ENCODE peak calls at places on chromosomes 16 and 17, in six cellular contexts. One of them, this sample, is unnamed.

GRCh38 chr17:51850206-51850605 is 308.3 kb downstream of the CA10 start:
- DNase-seq in AG04450: no peak
- DNase-seq in Peyer's patch: no peak
- DNase-seq in PC-9: no peak
- DNase-seq in mammary epithelial cell: no peak
- DNase-seq in cardiac fibroblast: no peak
- DNase-seq in this sample: no peak

GRCh38 chr17:34756670-34757021 is 177.3 kb downstream of the TMEM132E start:
- DNase-seq in mammary epithelial cell: no peak
- DNase-seq in PC-9: no peak
- DNase-seq in AG04450: no peak
- DNase-seq in cardiac fibroblast: no peak
- DNase-seq in Peyer's patch: no peak
- DNase-seq in this sample: no peak

GRCh38 chr16:56919099-56919800 is 12.7 kb upstream of the HERPUD1 start:
- DNase-seq in mammary epithelial cell: peak; percentile 58
- DNase-seq in cardiac fibroblast: no peak
- DNase-seq in Peyer's patch: no peak
- DNase-seq in AG04450: no peak
- DNase-seq in PC-9: peak; percentile 75
- DNase-seq in this sample: peak; percentile 79

GRCh38 chr17:72370819-72371218 is 250.0 kb downstream of the SOX9 start:
- DNase-seq in cardiac fibroblast: peak; percentile 77
- DNase-seq in Peyer's patch: no peak
- DNase-seq in PC-9: peak; percentile 60
- DNase-seq in mammary epithelial cell: peak; percentile 59
- DNase-seq in AG04450: peak; percentile 64
- DNase-seq in this sample: no peak

GRCh38 chr17:31388770-31389672 is 2.5 kb upstream of the RAB11FIP4 start:
- DNase-seq in cardiac fibroblast: peak; percentile 16
- DNase-seq in mammary epithelial cell: no peak
- DNase-seq in Peyer's patch: no peak
- DNase-seq in PC-9: no peak
- DNase-seq in AG04450: no peak
- DNase-seq in this sample: no peak

GRCh38 chr17:34797724-34798123 is 163.5 kb downstream of the CCT6B start:
- DNase-seq in cardiac fibroblast: peak; percentile 14
- DNase-seq in Peyer's patch: no peak
- DNase-seq in PC-9: no peak
- DNase-seq in AG04450: no peak
- DNase-seq in mammary epithelial cell: no peak
- DNase-seq in this sample: no peak

GRCh38 chr16:28040039-28040438 is 23.5 kb downstream of the GSG1L start:
- DNase-seq in AG04450: no peak
- DNase-seq in mammary epithelial cell: no peak
- DNase-seq in Peyer's patch: no peak
- DNase-seq in cardiac fibroblast: no peak
- DNase-seq in PC-9: no peak
- DNase-seq in this sample: no peak

GRCh38 chr17:13940858-13941665 is 128.2 kb upstream of the COX10 start:
- DNase-seq in cardiac fibroblast: peak; percentile 15
- DNase-seq in Peyer's patch: no peak
- DNase-seq in mammary epithelial cell: peak; percentile 35
- DNase-seq in PC-9: no peak
- DNase-seq in AG04450: no peak
- DNase-seq in this sample: no peak

DNA sequence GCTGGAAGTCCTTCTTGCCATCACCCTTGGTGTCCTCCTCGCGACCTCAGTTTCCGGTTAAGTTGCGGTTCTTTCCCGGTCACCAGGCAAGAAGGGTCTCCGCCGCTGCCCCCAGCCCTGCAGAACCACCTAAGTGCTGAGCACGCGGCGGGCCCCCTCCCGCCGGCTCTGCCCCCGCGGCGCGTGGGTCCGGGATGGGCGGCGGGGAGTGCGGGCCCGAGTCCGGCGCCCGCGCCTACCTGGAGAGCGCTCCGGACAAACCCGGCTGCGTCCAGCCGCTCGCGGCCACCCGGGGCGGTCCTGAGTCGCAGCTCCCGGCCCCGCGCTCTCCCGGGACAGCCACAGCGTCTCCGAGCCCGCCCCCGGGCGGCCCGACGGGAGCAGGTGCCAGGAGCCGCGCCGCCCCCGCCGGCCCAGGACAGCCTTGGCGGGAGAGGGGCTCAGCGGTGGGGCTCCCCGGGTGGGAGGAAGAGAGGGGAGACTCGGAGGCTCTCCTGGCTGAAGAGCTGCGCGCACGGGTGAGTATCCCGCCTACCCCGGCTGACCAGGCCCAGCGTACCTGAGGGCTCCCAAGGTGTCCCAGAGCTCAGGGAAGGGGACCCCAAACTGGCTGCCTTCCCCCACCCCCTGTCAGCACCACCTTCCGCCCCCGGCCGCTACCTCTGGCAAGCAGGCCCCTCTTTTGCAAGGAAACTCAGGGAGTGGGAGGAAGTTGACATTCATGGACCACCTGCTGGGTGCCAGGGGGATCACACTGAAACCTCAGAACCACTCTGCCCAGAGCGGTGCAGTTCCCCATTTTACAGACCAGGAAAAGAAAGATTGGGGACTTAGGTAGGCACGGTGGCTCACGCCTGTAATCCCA is 22.2 kb upstream of the C17orf113 start:
- DNase-seq in mammary epithelial cell: no peak
- DNase-seq in PC-9: no peak
- DNase-seq in cardiac fibroblast: no peak
- DNase-seq in Peyer's patch: no peak
- DNase-seq in AG04450: no peak
- DNase-seq in this sample: no peak
- H3K4me3 ChIP-seq in mammary epithelial cell: no peak overlapping the region
- H3K4me3 ChIP-seq in PC-9: no peak overlapping the region
- H3K4me3 ChIP-seq in cardiac fibroblast: peak overlapping the region; percentile 10
- H3K4me3 ChIP-seq in Peyer's patch: peak overlapping the region; percentile 52
- H3K4me3 ChIP-seq in AG04450: no peak overlapping the region
- H3K4me3 ChIP-seq in this sample: no peak overlapping the region

DNA sequence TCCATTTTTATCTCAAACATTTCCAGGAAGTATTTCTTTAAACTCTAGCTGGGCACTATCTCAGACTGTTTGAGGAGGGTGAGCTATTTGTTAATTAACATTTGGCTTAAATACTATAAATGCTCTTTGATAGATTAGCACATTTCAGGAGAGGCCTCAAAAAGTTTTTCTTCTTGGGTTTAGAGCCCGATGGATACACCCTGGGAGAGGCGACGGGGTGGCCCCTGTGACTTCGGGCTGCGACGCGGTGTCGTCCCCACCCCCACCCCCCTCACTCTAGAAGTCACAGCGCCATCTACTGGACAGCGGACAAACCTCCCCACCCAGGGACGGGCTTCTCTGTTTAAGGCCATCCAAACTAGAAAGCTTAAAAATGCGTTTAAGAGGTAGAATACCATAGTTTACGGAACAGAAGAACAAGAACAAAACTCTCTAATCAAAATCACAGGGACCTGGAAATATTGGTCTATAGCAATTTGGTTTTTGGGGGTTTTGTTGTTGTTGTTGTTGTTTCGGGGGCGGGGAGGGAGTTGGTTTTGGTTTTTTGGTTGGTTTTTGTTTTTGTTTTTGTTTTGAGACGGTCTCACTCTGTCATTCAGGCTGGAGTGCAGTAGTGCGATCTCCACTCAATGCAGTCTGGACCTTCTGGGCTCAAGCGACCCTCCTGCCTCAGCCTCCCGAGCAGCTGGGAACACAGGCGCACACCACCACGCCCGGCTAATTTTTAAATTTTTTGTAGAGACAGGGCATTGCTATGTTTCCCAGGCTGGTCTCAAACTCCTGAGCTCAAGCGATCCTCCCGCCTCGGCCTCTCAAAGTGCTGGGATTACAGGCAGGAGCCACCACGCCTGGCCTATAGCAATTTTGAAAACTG is 254.4 kb downstream of the C16orf95 start:
- DNase-seq in Peyer's patch: peak; percentile 72
- DNase-seq in cardiac fibroblast: peak; percentile 78
- DNase-seq in AG04450: no peak
- DNase-seq in mammary epithelial cell: peak; percentile 28
- DNase-seq in PC-9: no peak
- DNase-seq in this sample: no peak
- TF ChIP-seq CTCF in Peyer's patch: no peak
- TF ChIP-seq CTCF in cardiac fibroblast: peak; percentile 85
- TF ChIP-seq CTCF in AG04450: peak; percentile 91
- TF ChIP-seq CTCF in mammary epithelial cell: peak; percentile 70
- TF ChIP-seq CTCF in PC-9: peak; percentile 88
- TF ChIP-seq CTCF in this sample: peak; percentile 78

GRCh38 chr17:36641877-36642845 is 40.8 kb downstream of the MRM1 start:
- DNase-seq in Peyer's patch: no peak
- DNase-seq in cardiac fibroblast: no peak
- DNase-seq in AG04450: no peak
- DNase-seq in mammary epithelial cell: no peak
- DNase-seq in PC-9: no peak
- DNase-seq in this sample: no peak
- H3K4me3 ChIP-seq in Peyer's patch: peak overlapping the region; percentile 18
- H3K4me3 ChIP-seq in cardiac fibroblast: peak overlapping the region; percentile 32
- H3K4me3 ChIP-seq in AG04450: peak overlapping the region; percentile 22
- H3K4me3 ChIP-seq in mammary epithelial cell: peak overlapping the region; percentile 28
- H3K4me3 ChIP-seq in PC-9: no peak overlapping the region
- H3K4me3 ChIP-seq in this sample: peak overlapping the region; percentile 25

GRCh38 chr16:85296859-85297698 is 184.8 kb upstream of the CIBAR2 start:
- DNase-seq in Peyer's patch: peak; percentile 66
- DNase-seq in PC-9: no peak
- DNase-seq in cardiac fibroblast: peak; percentile 36
- DNase-seq in AG04450: no peak
- DNase-seq in mammary epithelial cell: no peak
- DNase-seq in this sample: no peak
- TF ChIP-seq CTCF in Peyer's patch: peak; percentile 50
- TF ChIP-seq CTCF in PC-9: peak; percentile 88
- TF ChIP-seq CTCF in cardiac fibroblast: peak; percentile 85
- TF ChIP-seq CTCF in AG04450: peak; percentile 65
- TF ChIP-seq CTCF in mammary epithelial cell: peak; percentile 62
- TF ChIP-seq CTCF in this sample: peak; percentile 63

DNA sequence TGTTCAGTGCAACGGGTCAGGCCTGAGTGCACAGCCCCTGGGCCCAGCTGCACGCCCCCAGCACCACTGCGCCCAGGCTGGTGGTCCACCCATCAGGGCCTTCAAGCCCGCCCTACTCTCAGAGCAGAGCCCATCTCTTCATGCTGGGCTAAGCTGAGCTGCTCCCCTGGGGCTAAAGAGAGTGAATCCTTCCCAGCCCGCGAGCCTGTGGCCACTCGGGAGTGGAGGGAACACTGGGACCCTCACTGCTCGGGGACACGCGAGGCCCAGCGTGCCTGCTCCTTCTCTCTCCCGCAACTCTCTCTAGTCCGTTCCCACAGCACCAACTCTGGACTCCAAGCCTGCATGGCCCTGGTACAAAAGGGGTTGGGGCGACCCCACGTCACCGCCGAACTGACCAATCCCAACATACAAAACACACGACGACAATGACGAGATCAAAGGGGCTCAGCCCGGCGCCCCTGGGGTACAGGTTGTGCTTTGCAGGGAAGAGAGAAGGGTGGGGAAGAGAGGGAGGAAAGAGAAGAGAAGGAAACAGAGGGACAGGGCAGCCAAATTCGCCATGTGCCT is 4.1 kb upstream of the SIRT7 start:
- DNase-seq in Peyer's patch: no peak
- DNase-seq in cardiac fibroblast: no peak
- DNase-seq in PC-9: no peak
- DNase-seq in AG04450: no peak
- DNase-seq in mammary epithelial cell: no peak
- DNase-seq in this sample: no peak
- H3K4me3 ChIP-seq in Peyer's patch: no peak overlapping the region
- H3K4me3 ChIP-seq in cardiac fibroblast: no peak overlapping the region
- H3K4me3 ChIP-seq in PC-9: no peak overlapping the region
- H3K4me3 ChIP-seq in AG04450: no peak overlapping the region
- H3K4me3 ChIP-seq in mammary epithelial cell: no peak overlapping the region
- H3K4me3 ChIP-seq in this sample: no peak overlapping the region

GRCh38 chr16:2716948-2717347 is 3.1 kb downstream of the PRSS27 start:
- DNase-seq in cardiac fibroblast: no peak
- DNase-seq in PC-9: no peak
- DNase-seq in mammary epithelial cell: no peak
- DNase-seq in AG04450: no peak
- DNase-seq in Peyer's patch: no peak
- DNase-seq in this sample: no peak
- TF ChIP-seq CTCF in cardiac fibroblast: no peak
- TF ChIP-seq CTCF in PC-9: no peak
- TF ChIP-seq CTCF in mammary epithelial cell: no peak
- TF ChIP-seq CTCF in AG04450: no peak
- TF ChIP-seq CTCF in Peyer's patch: no peak
- TF ChIP-seq CTCF in this sample: no peak

DNA sequence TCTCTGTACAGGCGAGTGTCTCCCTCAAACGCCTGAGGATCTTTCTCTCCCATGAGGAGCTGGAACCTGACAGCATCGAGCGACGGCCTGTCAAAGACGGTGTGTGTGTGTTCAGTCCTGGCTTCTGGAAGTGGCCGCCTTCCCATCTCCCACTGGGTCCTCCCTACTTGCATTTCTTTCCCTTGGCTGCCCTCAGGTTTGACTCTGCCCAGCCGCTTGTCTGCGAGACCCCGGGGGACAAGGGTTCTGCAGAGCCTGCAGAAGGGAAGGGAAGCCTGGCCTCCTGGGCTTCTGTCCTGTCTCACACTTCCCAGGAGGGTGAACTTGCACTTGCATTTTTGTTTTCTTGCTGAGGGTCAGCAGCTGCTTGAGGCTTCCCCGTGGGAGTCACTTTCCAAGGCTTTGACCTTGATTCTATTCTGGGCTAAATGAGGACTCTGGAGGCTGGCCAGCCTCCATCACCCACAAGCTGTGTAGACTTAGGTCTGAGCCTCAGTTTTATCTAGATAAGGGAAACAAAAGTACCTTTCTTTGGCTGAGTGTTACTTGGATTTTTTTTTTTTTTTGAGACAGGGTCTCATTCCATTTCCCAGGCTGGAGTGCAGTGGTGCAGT is 122.3 kb downstream of the ABCC1 start:
- DNase-seq in cardiac fibroblast: peak; percentile 78
- DNase-seq in AG04450: no peak
- DNase-seq in mammary epithelial cell: no peak
- DNase-seq in Peyer's patch: no peak
- DNase-seq in PC-9: no peak
- DNase-seq in this sample: no peak
- H3K4me3 ChIP-seq in cardiac fibroblast: no peak overlapping the region
- H3K4me3 ChIP-seq in AG04450: no peak overlapping the region
- H3K4me3 ChIP-seq in mammary epithelial cell: no peak overlapping the region
- H3K4me3 ChIP-seq in Peyer's patch: no peak overlapping the region
- H3K4me3 ChIP-seq in PC-9: no peak overlapping the region
- H3K4me3 ChIP-seq in this sample: no peak overlapping the region

GRCh38 chr16:73527191-73527590 is 479.3 kb upstream of the ZFHX3 start:
- DNase-seq in PC-9: no peak
- DNase-seq in AG04450: no peak
- DNase-seq in cardiac fibroblast: no peak
- DNase-seq in mammary epithelial cell: no peak
- DNase-seq in Peyer's patch: no peak
- DNase-seq in this sample: no peak

GRCh38 chr16:73530529-73530928 is 482.6 kb upstream of the ZFHX3 start:
- DNase-seq in AG04450: no peak
- DNase-seq in PC-9: no peak
- DNase-seq in Peyer's patch: no peak
- DNase-seq in cardiac fibroblast: no peak
- DNase-seq in mammary epithelial cell: no peak
- DNase-seq in this sample: peak; percentile 40

GRCh38 chr16:73536931-73537330 is 489.0 kb upstream of the ZFHX3 start:
- DNase-seq in cardiac fibroblast: no peak
- DNase-seq in Peyer's patch: no peak
- DNase-seq in mammary epithelial cell: no peak
- DNase-seq in AG04450: no peak
- DNase-seq in PC-9: no peak
- DNase-seq in this sample: no peak

GRCh38 chr16:73529303-73530012 is 481.5 kb upstream of the ZFHX3 start:
- DNase-seq in cardiac fibroblast: no peak
- DNase-seq in mammary epithelial cell: no peak
- DNase-seq in PC-9: no peak
- DNase-seq in AG04450: no peak
- DNase-seq in Peyer's patch: no peak
- DNase-seq in this sample: no peak

GRCh38 chr16:73531021-73531420 is 483.1 kb upstream of the ZFHX3 start:
- DNase-seq in Peyer's patch: no peak
- DNase-seq in cardiac fibroblast: no peak
- DNase-seq in mammary epithelial cell: no peak
- DNase-seq in AG04450: no peak
- DNase-seq in PC-9: no peak
- DNase-seq in this sample: no peak
- TF ChIP-seq CTCF in Peyer's patch: no peak
- TF ChIP-seq CTCF in cardiac fibroblast: no peak
- TF ChIP-seq CTCF in mammary epithelial cell: no peak
- TF ChIP-seq CTCF in AG04450: no peak
- TF ChIP-seq CTCF in PC-9: no peak
- TF ChIP-seq CTCF in this sample: no peak